ENCODE peak calls at places on chromosomes 7 and 10, in nine cellular contexts. One of them, this sample, is unnamed. For H3K9me3, the result is how much of the 10 kb centered on the place peaks cover.

GRCh38 chr7:69359003-69359555 is 239.2 kb upstream of the AUTS2 start:
- DNase-seq in thoracic aorta: no peak
- DNase-seq in kidney: no peak
- DNase-seq in pancreas: no peak
- DNase-seq in endodermal cell: no peak
- DNase-seq in body of pancreas: no peak
- DNase-seq in left ventricle myocardium inferior: no peak
- DNase-seq in A549: no peak
- DNase-seq in adrenal gland: no peak
- DNase-seq in this sample: no peak

GRCh38 chr7:40827217-40828085 is 692.6 kb downstream of the SUGCT start:
- DNase-seq in thoracic aorta: no peak
- DNase-seq in endodermal cell: no peak
- DNase-seq in pancreas: no peak
- DNase-seq in adrenal gland: no peak
- DNase-seq in kidney: no peak
- DNase-seq in A549: no peak
- DNase-seq in body of pancreas: no peak
- DNase-seq in left ventricle myocardium inferior: no peak
- DNase-seq in this sample: no peak

GRCh38 chr10:14601872-14602725 is 172.6 kb downstream of the FAM107B start:
- DNase-seq in endodermal cell: no peak
- DNase-seq in left ventricle myocardium inferior: no peak
- DNase-seq in A549: peak
- DNase-seq in thoracic aorta: no peak
- DNase-seq in pancreas: no peak
- DNase-seq in kidney: peak
- DNase-seq in adrenal gland: peak
- DNase-seq in body of pancreas: peak
- DNase-seq in this sample: no peak

GRCh38 chr7:132609906-132610520 is 33.7 kb upstream of the PLXNA4 start:
- DNase-seq in kidney: no peak
- DNase-seq in body of pancreas: no peak
- DNase-seq in pancreas: no peak
- DNase-seq in left ventricle myocardium inferior: no peak
- DNase-seq in thoracic aorta: no peak
- DNase-seq in A549: no peak
- DNase-seq in endodermal cell: no peak
- DNase-seq in adrenal gland: no peak
- DNase-seq in this sample: no peak

GRCh38 chr10:103853428-103854264 is 1.7 kb downstream of the SH3PXD2A start:
- DNase-seq in adrenal gland: no peak
- DNase-seq in endodermal cell: no peak
- DNase-seq in body of pancreas: no peak
- DNase-seq in thoracic aorta: no peak
- DNase-seq in left ventricle myocardium inferior: no peak
- DNase-seq in kidney: no peak
- DNase-seq in pancreas: no peak
- DNase-seq in A549: no peak
- DNase-seq in this sample: no peak

GRCh38 chr7:17376595-17376994 is 78.1 kb downstream of the AHR start:
- DNase-seq in adrenal gland: no peak
- DNase-seq in body of pancreas: no peak
- DNase-seq in A549: no peak
- DNase-seq in pancreas: no peak
- DNase-seq in kidney: no peak
- DNase-seq in left ventricle myocardium inferior: no peak
- DNase-seq in endodermal cell: no peak
- DNase-seq in thoracic aorta: no peak
- DNase-seq in this sample: no peak

GRCh38 chr7:149884541-149884940 is 10.8 kb downstream of the ATP6V0E2 start:
- DNase-seq in endodermal cell: peak
- DNase-seq in left ventricle myocardium inferior: peak
- DNase-seq in pancreas: peak
- DNase-seq in adrenal gland: peak
- DNase-seq in body of pancreas: no peak
- DNase-seq in kidney: peak
- DNase-seq in A549: no peak
- DNase-seq in thoracic aorta: no peak
- DNase-seq in this sample: no peak

GRCh38 chr10:20059084-20059835 is 243.0 kb downstream of the PLXDC2 start:
- DNase-seq in body of pancreas: no peak
- DNase-seq in left ventricle myocardium inferior: no peak
- DNase-seq in adrenal gland: no peak
- DNase-seq in thoracic aorta: no peak
- DNase-seq in endodermal cell: no peak
- DNase-seq in pancreas: no peak
- DNase-seq in A549: no peak
- DNase-seq in kidney: no peak
- DNase-seq in this sample: no peak

GRCh38 chr7:137454169-137455166 is 110.9 kb upstream of the PTN start:
- DNase-seq in adrenal gland: peak
- DNase-seq in A549: peak
- DNase-seq in endodermal cell: no peak
- DNase-seq in kidney: no peak
- DNase-seq in thoracic aorta: no peak
- DNase-seq in body of pancreas: no peak
- DNase-seq in left ventricle myocardium inferior: no peak
- DNase-seq in pancreas: no peak
- DNase-seq in this sample: no peak

GRCh38 chr7:114820993-114821945 is 100.6 kb upstream of the MDFIC start:
- DNase-seq in adrenal gland: no peak
- DNase-seq in thoracic aorta: no peak
- DNase-seq in endodermal cell: no peak
- DNase-seq in A549: no peak
- DNase-seq in pancreas: no peak
- DNase-seq in body of pancreas: no peak
- DNase-seq in kidney: no peak
- DNase-seq in left ventricle myocardium inferior: no peak
- DNase-seq in this sample: no peak

GRCh38 chr7:93044147-93044810 is 73.5 kb downstream of the SAMD9 start:
- DNase-seq in A549: no peak
- DNase-seq in body of pancreas: no peak
- DNase-seq in pancreas: no peak
- DNase-seq in kidney: no peak
- DNase-seq in adrenal gland: no peak
- DNase-seq in endodermal cell: peak
- DNase-seq in thoracic aorta: no peak
- DNase-seq in left ventricle myocardium inferior: no peak
- DNase-seq in this sample: no peak

GRCh38 chr7:137003606-137004005 is 135.2 kb downstream of the CHRM2 start:
- DNase-seq in pancreas: no peak
- DNase-seq in thoracic aorta: no peak
- DNase-seq in endodermal cell: peak
- DNase-seq in left ventricle myocardium inferior: no peak
- DNase-seq in A549: no peak
- DNase-seq in adrenal gland: no peak
- DNase-seq in kidney: no peak
- DNase-seq in body of pancreas: no peak
- DNase-seq in this sample: no peak

GRCh38 chr7:155358066-155358947 is 60.6 kb downstream of the INSIG1 start:
- DNase-seq in body of pancreas: no peak
- DNase-seq in kidney: peak
- DNase-seq in thoracic aorta: no peak
- DNase-seq in pancreas: no peak
- DNase-seq in A549: no peak
- DNase-seq in endodermal cell: peak
- DNase-seq in left ventricle myocardium inferior: no peak
- DNase-seq in adrenal gland: no peak
- DNase-seq in this sample: peak

GRCh38 chr10:101221479-101222246 is 7.6 kb downstream of the LBX1 start:
- DNase-seq in body of pancreas: no peak
- DNase-seq in thoracic aorta: no peak
- DNase-seq in adrenal gland: no peak
- DNase-seq in A549: no peak
- DNase-seq in pancreas: no peak
- DNase-seq in kidney: no peak
- DNase-seq in left ventricle myocardium inferior: no peak
- DNase-seq in endodermal cell: peak
- DNase-seq in this sample: no peak

GRCh38 chr10:114403545-114404161 is 649 bp downstream of the AFAP1L2 start:
- DNase-seq in left ventricle myocardium inferior: peak
- DNase-seq in pancreas: peak
- DNase-seq in adrenal gland: no peak
- DNase-seq in A549: peak
- DNase-seq in thoracic aorta: no peak
- DNase-seq in body of pancreas: peak
- DNase-seq in endodermal cell: peak
- DNase-seq in kidney: peak
- DNase-seq in this sample: no peak

GRCh38 chr10:119020627-119020946 is 8.9 kb upstream of the NANOS1 start:
- DNase-seq in left ventricle myocardium inferior: no peak
- DNase-seq in pancreas: no peak
- DNase-seq in endodermal cell: no peak
- DNase-seq in kidney: no peak
- DNase-seq in thoracic aorta: no peak
- DNase-seq in A549: no peak
- DNase-seq in body of pancreas: no peak
- DNase-seq in adrenal gland: peak
- DNase-seq in this sample: no peak

GRCh38 chr10:87771871-87772500 is 46.0 kb downstream of the ATAD1 start:
- DNase-seq in A549: peak
- DNase-seq in left ventricle myocardium inferior: no peak
- DNase-seq in endodermal cell: no peak
- DNase-seq in body of pancreas: no peak
- DNase-seq in pancreas: no peak
- DNase-seq in kidney: no peak
- DNase-seq in thoracic aorta: no peak
- DNase-seq in adrenal gland: no peak
- DNase-seq in this sample: no peak
- TF ChIP-seq CTCF in A549: peak
- TF ChIP-seq CTCF in left ventricle myocardium inferior: peak
- TF ChIP-seq CTCF in endodermal cell: peak
- TF ChIP-seq CTCF in body of pancreas: peak
- TF ChIP-seq CTCF in pancreas: peak
- TF ChIP-seq CTCF in kidney: peak
- TF ChIP-seq CTCF in thoracic aorta: peak
- TF ChIP-seq CTCF in adrenal gland: peak
- TF ChIP-seq CTCF in this sample: peak

DNA sequence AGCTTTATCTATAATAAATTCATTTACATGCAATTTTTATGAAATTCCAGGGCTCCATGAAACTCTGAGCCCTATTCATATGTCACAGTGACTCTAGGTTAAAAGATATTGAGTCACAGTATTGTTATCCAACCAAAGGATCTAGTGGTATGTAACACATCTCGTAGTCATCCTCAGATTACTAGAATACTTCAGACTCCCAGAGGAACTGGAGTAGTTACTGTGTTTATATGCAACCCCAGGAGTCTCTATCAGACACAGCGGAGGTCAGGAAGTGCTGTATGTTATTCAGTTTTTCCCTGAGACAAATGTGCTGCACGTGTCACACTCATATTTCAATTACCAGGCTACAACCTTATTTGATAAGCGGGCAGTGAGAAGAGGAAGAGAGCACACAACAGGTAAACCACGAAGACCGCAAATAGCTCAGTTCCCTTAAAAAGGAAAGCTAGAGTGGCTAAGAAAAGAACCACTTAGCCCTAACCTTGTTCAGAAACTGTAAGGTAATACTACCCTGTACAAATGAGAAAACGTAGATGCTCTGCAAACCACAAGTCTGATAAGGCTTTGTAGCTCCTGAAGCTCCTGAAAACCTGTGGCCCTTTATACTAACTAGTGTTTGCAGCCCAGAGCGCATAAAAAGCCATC is 114.0 kb upstream of the CNTNAP2 start:
- DNase-seq in kidney: no peak
- DNase-seq in A549: no peak
- DNase-seq in pancreas: no peak
- DNase-seq in body of pancreas: no peak
- DNase-seq in adrenal gland: no peak
- DNase-seq in left ventricle myocardium inferior: no peak
- DNase-seq in endodermal cell: no peak
- DNase-seq in thoracic aorta: no peak
- DNase-seq in this sample: no peak
- H3K9me3 ChIP-seq in kidney: under half
- H3K9me3 ChIP-seq in A549: under half
- H3K9me3 ChIP-seq in pancreas: under half
- H3K9me3 ChIP-seq in body of pancreas: under half
- H3K9me3 ChIP-seq in adrenal gland: under half
- H3K9me3 ChIP-seq in left ventricle myocardium inferior: under half
- H3K9me3 ChIP-seq in endodermal cell: under half
- H3K9me3 ChIP-seq in thoracic aorta: under half
- H3K9me3 ChIP-seq in this sample: under half

GRCh38 chr10:97704341-97704740 is 9.2 kb upstream of the MARVELD1 start:
- DNase-seq in A549: no peak
- DNase-seq in adrenal gland: no peak
- DNase-seq in thoracic aorta: no peak
- DNase-seq in left ventricle myocardium inferior: no peak
- DNase-seq in body of pancreas: no peak
- DNase-seq in kidney: no peak
- DNase-seq in pancreas: no peak
- DNase-seq in endodermal cell: no peak
- DNase-seq in this sample: no peak

GRCh38 chr10:97703398-97704067 is 10.0 kb upstream of the MARVELD1 start:
- DNase-seq in kidney: peak
- DNase-seq in body of pancreas: no peak
- DNase-seq in endodermal cell: no peak
- DNase-seq in left ventricle myocardium inferior: no peak
- DNase-seq in pancreas: no peak
- DNase-seq in A549: no peak
- DNase-seq in adrenal gland: no peak
- DNase-seq in thoracic aorta: no peak
- DNase-seq in this sample: no peak

GRCh38 chr10:97705006-97705670 is 8.4 kb upstream of the MARVELD1 start:
- DNase-seq in endodermal cell: no peak
- DNase-seq in thoracic aorta: no peak
- DNase-seq in adrenal gland: no peak
- DNase-seq in body of pancreas: no peak
- DNase-seq in pancreas: no peak
- DNase-seq in kidney: no peak
- DNase-seq in left ventricle myocardium inferior: no peak
- DNase-seq in A549: no peak
- DNase-seq in this sample: peak

GRCh38 chr10:97707134-97707861 is 6.2 kb upstream of the MARVELD1 start:
- DNase-seq in body of pancreas: no peak
- DNase-seq in kidney: no peak
- DNase-seq in adrenal gland: no peak
- DNase-seq in thoracic aorta: no peak
- DNase-seq in endodermal cell: no peak
- DNase-seq in A549: no peak
- DNase-seq in pancreas: no peak
- DNase-seq in left ventricle myocardium inferior: no peak
- DNase-seq in this sample: peak

GRCh38 chr10:97701438-97702064 is 12.0 kb upstream of the MARVELD1 start:
- DNase-seq in kidney: peak
- DNase-seq in body of pancreas: peak
- DNase-seq in adrenal gland: peak
- DNase-seq in endodermal cell: peak
- DNase-seq in pancreas: peak
- DNase-seq in A549: peak
- DNase-seq in thoracic aorta: no peak
- DNase-seq in left ventricle myocardium inferior: no peak
- DNase-seq in this sample: no peak
- H3K4me3 ChIP-seq in kidney: no peak
- H3K4me3 ChIP-seq in body of pancreas: no peak
- H3K4me3 ChIP-seq in adrenal gland: no peak
- H3K4me3 ChIP-seq in endodermal cell: no peak
- H3K4me3 ChIP-seq in pancreas: no peak
- H3K4me3 ChIP-seq in A549: no peak
- H3K4me3 ChIP-seq in thoracic aorta: no peak
- H3K4me3 ChIP-seq in left ventricle myocardium inferior: no peak
- H3K4me3 ChIP-seq in this sample: no peak

GRCh38 chr10:33115720-33116119 is 157.7 kb upstream of the ITGB1 start:
- DNase-seq in thoracic aorta: no peak
- DNase-seq in body of pancreas: no peak
- DNase-seq in endodermal cell: no peak
- DNase-seq in adrenal gland: no peak
- DNase-seq in kidney: no peak
- DNase-seq in A549: peak
- DNase-seq in left ventricle myocardium inferior: no peak
- DNase-seq in pancreas: no peak
- DNase-seq in this sample: no peak
- TF ChIP-seq CTCF in thoracic aorta: no peak
- TF ChIP-seq CTCF in body of pancreas: no peak
- TF ChIP-seq CTCF in endodermal cell: no peak
- TF ChIP-seq CTCF in adrenal gland: no peak
- TF ChIP-seq CTCF in kidney: no peak
- TF ChIP-seq CTCF in A549: no peak
- TF ChIP-seq CTCF in left ventricle myocardium inferior: no peak
- TF ChIP-seq CTCF in pancreas: no peak
- TF ChIP-seq CTCF in this sample: no peak